ENCODE peak calls at places on chromosome 1, in eight cellular contexts. Q is Calu3, W is H9, K is BJ, P is GM12865, H is transverse colon, Y is neural progenitor cell, N is heart left ventricle. X is an unnamed sample.

GRCh38 chr1:226405411-226405988 is 2.4 kb downstream of the PARP1 start:
- DNase-seq in N (no peak), Q (no peak), Y (peak), W (peak), H (no peak), K (no peak), P (peak), X (no peak)

GRCh38 chr1:53134961-53135734 is 7.3 kb downstream of the SLC1A7 start:
- DNase-seq in K (no peak), H (peak), P (no peak), W (no peak), N (no peak), Y (no peak), Q (no peak), X (no peak)

GRCh38 chr1:76074321-76075187 is at the start of gene ST6GALNAC3:
- DNase-seq in Y (peak), Q (peak), H (peak), W (peak), N (peak), P (peak), K (no peak), X (peak)

GRCh38 chr1:29249170-29249691 is 12.9 kb downstream of the PTPRU start:
- DNase-seq in Q (peak), W (peak), P (no peak), H (no peak), N (no peak), K (no peak), Y (peak), X (peak)

GRCh38 chr1:156489166-156489934 is 11.2 kb downstream of the MEF2D start:
- DNase-seq in W (peak), K (no peak), Y (peak), P (peak), Q (no peak), H (no peak), N (peak), X (peak)

GRCh38 chr1:245566952-245567351 is 412.2 kb downstream of the KIF26B start:
- DNase-seq in Q (no peak), Y (no peak), P (no peak), N (no peak), W (no peak), K (peak), H (no peak), X (peak)

GRCh38 chr1:228156941-228157351 is 7.2 kb downstream of the GJC2 start:
- DNase-seq in Q (no peak), K (no peak), Y (no peak), H (no peak), N (no peak), W (no peak), P (no peak), X (no peak)

GRCh38 chr1:208177656-208178055 is 66.5 kb downstream of the PLXNA2 start:
- DNase-seq in N (no peak), Q (no peak), W (peak), P (no peak), Y (no peak), H (peak), K (no peak), X (no peak)

GRCh38 chr1:205676002-205676401 is 4.3 kb downstream of the SLC45A3 start:
- DNase-seq in H (peak), W (no peak), P (no peak), Y (no peak), N (no peak), K (no peak), Q (no peak), X (no peak)

GRCh38 chr1:175514309-175515001 is 228.9 kb downstream of the TNR start:
- DNase-seq in Y (no peak), K (no peak), W (no peak), H (no peak), P (peak), Q (no peak), N (peak), X (peak)

GRCh38 chr1:162081316-162081715 is 11.8 kb downstream of the NOS1AP start:
- DNase-seq in W (no peak), Q (no peak), K (no peak), H (no peak), N (no peak), Y (no peak), P (no peak), X (no peak)

GRCh38 chr1:206905295-206906164 is 8.3 kb downstream of the IL24 start:
- DNase-seq in W (no peak), H (no peak), N (no peak), P (peak), Q (no peak), K (peak), Y (no peak), X (no peak)

GRCh38 chr1:75233302-75233929 is 99.2 kb downstream of the LHX8 start:
- DNase-seq in Y (peak), P (peak), Q (peak), K (no peak), N (no peak), H (no peak), W (no peak), X (no peak)

GRCh38 chr1:78691995-78692747 is 42.5 kb downstream of the IFI44 start:
- DNase-seq in W (no peak), Q (no peak), H (no peak), Y (no peak), N (no peak), P (no peak), K (no peak), X (no peak)

GRCh38 chr1:54052470-54052933 is 502 bp downstream of the TMEM59 start:
- DNase-seq in N (peak), K (no peak), Q (peak), W (peak), Y (peak), H (peak), P (peak), X (peak)

GRCh38 chr1:173422456-173422976 is 54.6 kb upstream of the PRDX6 start:
- DNase-seq in W (no peak), N (no peak), Q (no peak), H (no peak), Y (no peak), P (peak), K (no peak), X (no peak)

GRCh38 chr1:22729921-22730320 is 19.3 kb downstream of the EPHB2 start:
- DNase-seq in Q (no peak), K (no peak), W (no peak), H (no peak), N (no peak), P (no peak), Y (no peak), X (no peak)

GRCh38 chr1:107739651-107740050 is 225.3 kb downstream of the VAV3 start:
- DNase-seq in H (no peak), N (no peak), P (no peak), Q (no peak), K (no peak), W (no peak), Y (no peak), X (no peak)

GRCh38 chr1:231853588-231854207 is 227.1 kb downstream of the DISC1 start:
- DNase-seq in Y (no peak), N (no peak), Q (no peak), K (no peak), P (no peak), H (no peak), W (no peak), X (no peak)

GRCh38 chr1:15937706-15938168 is 38.2 kb downstream of the ZBTB17 start:
- DNase-seq in P (no peak), H (no peak), Q (no peak), N (no peak), K (no peak), W (no peak), Y (no peak), X (no peak)

GRCh38 chr1:244919320-244920282 is 55.3 kb upstream of the HNRNPU start:
- DNase-seq in P (peak), K (no peak), Q (no peak), Y (no peak), H (no peak), N (no peak), W (no peak), X (no peak)

GRCh38 chr1:42137766-42138165 is 15.4 kb upstream of the GUCA2B start:
- DNase-seq in Q (no peak), K (no peak), P (no peak), N (no peak), Y (no peak), W (no peak), H (no peak), X (no peak)

GRCh38 chr1:185695299-185695698 is 38.9 kb upstream of the HMCN1 start:
- DNase-seq in H (no peak), N (no peak), W (no peak), K (no peak), Y (no peak), Q (no peak), P (no peak), X (no peak)

GRCh38 chr1:89943846-89944781 is 50.8 kb upstream of the ZNF326 start:
- DNase-seq in H (no peak), K (no peak), P (no peak), N (no peak), Y (no peak), Q (no peak), W (no peak), X (no peak)

GRCh38 chr1:85850238-85850637 is 142.0 kb upstream of the ZNHIT6 start:
- DNase-seq in Q (peak), W (no peak), N (no peak), H (no peak), P (peak), K (peak), Y (no peak), X (no peak)

GRCh38 chr1:187513190-187513589 is 684.4 kb downstream of the PLA2G4A start:
- DNase-seq in Q (no peak), N (no peak), H (no peak), P (peak), W (no peak), K (no peak), Y (no peak), X (no peak)

GRCh38 chr1:173478099-173478555 is 992 bp downstream of the PRDX6 start:
- DNase-seq in Y (peak), Q (peak), W (no peak), P (no peak), N (peak), H (peak), K (no peak), X (peak)

GRCh38 chr1:29984544-29985375 is 738.6 kb downstream of the MATN1 start:
- DNase-seq in H (peak), K (no peak), N (no peak), P (no peak), Q (peak), W (no peak), Y (peak), X (no peak)

GRCh38 chr1:76269175-76269574 is 194.6 kb downstream of the ST6GALNAC3 start:
- DNase-seq in Y (peak), W (no peak), K (no peak), Q (no peak), N (no peak), P (no peak), H (no peak), X (no peak)

GRCh38 chr1:167510880-167511279 is 7.4 kb downstream of the CD247 start:
- DNase-seq in K (no peak), W (no peak), Y (no peak), H (no peak), Q (no peak), N (no peak), P (no peak), X (no peak)
- TF ChIP-seq CTCF in K (no peak), W (no peak), Y (no peak), H (no peak), Q (no peak), N (no peak), P (no peak), X (no peak)

GRCh38 chr1:8764301-8764937 is 53.0 kb downstream of the RERE start:
- DNase-seq in P (peak), K (no peak), N (no peak), Q (no peak), W (no peak), Y (no peak), H (no peak), X (no peak)

GRCh38 chr1:8765253-8765652 is 52.2 kb downstream of the RERE start:
- DNase-seq in Q (no peak), W (no peak), Y (no peak), K (no peak), H (peak), N (no peak), P (no peak), X (no peak)

GRCh38 chr1:8767006-8767405 is 50.4 kb downstream of the RERE start:
- DNase-seq in N (no peak), Q (no peak), K (no peak), Y (no peak), H (no peak), P (no peak), W (no peak), X (no peak)

DNA sequence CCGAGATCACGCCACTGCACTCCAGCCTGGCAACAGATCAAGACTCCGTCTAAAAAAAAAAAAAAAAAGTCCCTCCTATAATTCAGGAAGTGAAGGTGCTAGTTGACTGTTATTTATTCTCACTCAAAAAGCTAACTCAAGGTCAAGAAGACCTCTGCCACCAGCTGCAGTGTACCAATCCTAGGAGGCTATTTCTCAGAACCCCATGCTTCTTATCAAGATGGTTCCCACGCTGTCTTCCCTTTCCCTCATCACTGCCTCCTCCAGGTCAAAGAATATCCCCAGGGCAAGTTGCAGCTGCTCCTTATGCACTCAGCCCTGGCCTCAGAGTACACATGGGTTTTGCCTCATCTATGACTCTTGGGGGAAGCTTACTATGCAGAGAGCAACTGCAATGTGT is 53.6 kb downstream of the RERE start:
- DNase-seq in Q (no peak), W (peak), P (peak), N (peak), H (no peak), Y (peak), K (no peak), X (no peak)
- TF ChIP-seq CTCF in Q (no peak), W (peak), P (no peak), N (no peak), H (no peak), Y (no peak), K (no peak), X (no peak)

DNA sequence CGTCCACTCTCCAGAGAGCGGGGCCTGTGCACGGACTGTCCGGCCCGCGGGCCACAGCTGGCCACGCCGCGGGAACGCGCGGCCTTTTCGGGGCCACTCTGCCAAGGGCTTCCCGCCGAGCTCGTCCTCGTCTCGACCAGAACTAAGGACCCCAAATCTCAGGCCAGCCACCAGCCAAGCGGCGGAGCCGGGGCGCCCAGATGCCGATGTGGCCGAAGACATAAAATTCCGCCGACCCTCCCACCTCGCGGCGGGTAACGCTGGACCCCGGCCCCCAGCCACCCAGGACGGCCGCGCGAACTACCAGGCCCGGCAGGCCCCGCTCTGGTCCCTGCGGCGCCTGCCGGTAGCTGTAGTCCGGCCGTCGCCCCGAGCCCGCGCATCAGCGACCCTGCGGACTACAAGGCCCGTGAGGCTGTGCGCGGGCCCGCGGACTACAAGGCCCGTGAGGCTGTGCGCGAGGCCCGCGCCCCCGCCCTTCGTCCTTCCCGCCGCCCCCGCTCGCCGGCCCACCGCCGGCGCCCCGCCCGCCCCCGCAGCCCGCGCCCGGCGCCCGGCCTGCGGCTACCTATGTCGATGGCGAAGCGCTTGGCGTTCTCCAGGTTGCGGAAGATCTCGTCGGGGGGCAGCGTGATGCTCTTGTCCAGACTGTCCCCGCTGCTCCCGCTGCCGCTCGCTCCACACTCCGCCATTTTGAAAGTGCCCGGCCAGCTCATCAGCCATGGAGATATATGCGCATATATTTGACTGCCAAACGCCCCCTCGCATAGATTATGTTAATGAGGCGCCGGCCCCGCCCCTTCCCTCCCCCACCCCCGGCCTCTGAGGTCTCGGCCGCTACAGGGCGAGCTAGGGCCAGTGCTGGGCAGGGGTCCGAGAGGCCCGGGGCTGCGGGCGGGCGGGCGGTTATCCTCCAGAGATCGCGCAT is at the start of gene PANK4:
- DNase-seq in W (peak), P (peak), Y (peak), K (no peak), N (peak), H (peak), Q (peak), X (peak)
- TF ChIP-seq CTCF in W (no peak), P (no peak), Y (no peak), K (peak), N (no peak), H (no peak), Q (no peak), X (no peak)

GRCh38 chr1:71587961-71588360 is 507.1 kb upstream of the ZRANB2 start:
- DNase-seq in Y (peak), K (peak), W (no peak), P (peak), H (no peak), Q (no peak), N (no peak), X (no peak)
- TF ChIP-seq CTCF in Y (peak), K (peak), W (peak), P (no peak), H (peak), Q (no peak), N (peak), X (no peak)

GRCh38 chr1:32201011-32201855 is 838 bp downstream of the CCDC28B start:
- DNase-seq in K (no peak), H (peak), Y (peak), N (peak), Q (peak), P (peak), W (peak), X (peak)
- TF ChIP-seq CTCF in K (peak), H (no peak), Y (peak), N (no peak), Q (no peak), P (no peak), W (no peak), X (no peak)

GRCh38 chr1:38817267-38817957 is 42.2 kb downstream of the RRAGC start:
- DNase-seq in W (no peak), Q (no peak), H (no peak), P (no peak), N (no peak), Y (no peak), K (no peak), X (no peak)

GRCh38 chr1:38817958-38818705 is 41.4 kb downstream of the RRAGC start:
- DNase-seq in W (peak), H (peak), Y (peak), Q (peak), P (peak), N (no peak), K (no peak), X (peak)

GRCh38 chr1:38820860-38821259 is 38.7 kb downstream of the RRAGC start:
- DNase-seq in Y (no peak), K (no peak), N (no peak), P (no peak), H (no peak), Q (no peak), W (no peak), X (no peak)

GRCh38 chr1:38819516-38819915 is 40.1 kb downstream of the RRAGC start:
- DNase-seq in Y (no peak), N (no peak), Q (no peak), K (no peak), H (no peak), W (no peak), P (no peak), X (no peak)

DNA sequence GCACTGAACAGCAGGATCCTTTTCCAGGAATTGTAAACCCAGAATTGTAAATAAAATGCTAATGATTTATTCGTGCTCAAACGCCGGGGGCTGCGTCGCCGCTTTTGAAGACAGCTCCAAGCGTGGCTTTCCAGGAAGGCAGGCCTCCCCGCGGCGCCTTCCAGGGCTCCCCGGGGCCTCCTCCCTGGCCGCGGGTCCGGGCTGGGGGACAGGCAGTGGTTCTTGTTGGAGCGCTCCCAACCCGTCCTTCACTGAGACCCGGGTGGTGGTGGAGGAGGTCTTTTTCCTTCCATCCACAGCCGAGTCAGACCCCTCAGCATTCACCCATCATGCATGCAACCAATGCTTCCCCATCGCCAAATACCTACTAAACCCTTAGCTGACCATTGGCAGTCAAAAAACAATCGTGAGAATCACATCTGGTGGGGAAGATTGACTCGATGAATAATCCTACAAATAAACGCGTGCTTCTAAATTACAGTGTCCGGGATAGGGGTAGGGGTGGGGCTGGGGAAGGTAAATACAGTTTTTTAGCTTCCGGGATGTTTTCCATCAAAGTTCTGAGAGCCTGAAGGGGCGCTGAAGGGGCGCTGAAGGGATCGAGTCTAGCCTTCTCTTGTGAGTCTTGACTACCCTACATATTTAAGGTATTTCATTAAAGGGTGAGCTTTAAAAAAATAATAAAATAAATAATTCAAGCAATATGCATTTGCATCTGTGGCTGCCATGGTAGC is 40.7 kb downstream of the RRAGC start:
- DNase-seq in W (peak), K (no peak), Y (no peak), Q (no peak), P (no peak), H (no peak), N (no peak), X (no peak)
- TF ChIP-seq CTCF in W (peak), K (no peak), Y (peak), Q (no peak), P (no peak), H (no peak), N (no peak), X (no peak)

DNA sequence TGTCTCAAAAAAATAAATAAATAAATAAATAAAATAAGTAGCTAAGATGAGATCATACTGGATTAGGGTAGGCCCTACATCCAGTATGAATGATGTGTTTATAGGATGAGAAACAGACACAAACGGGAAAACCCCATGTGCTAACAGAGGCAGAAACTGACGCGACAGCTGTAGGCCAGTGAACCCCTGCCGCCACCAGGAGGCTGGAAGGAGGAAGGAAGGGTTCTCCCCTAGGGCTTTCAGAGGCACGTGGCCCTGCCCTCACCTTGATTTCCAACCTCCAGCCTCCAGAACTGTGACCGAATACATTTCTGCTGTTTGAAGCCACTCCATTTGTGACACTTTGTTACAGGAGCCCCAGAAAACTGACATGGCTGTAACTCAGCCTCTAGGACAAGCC is 38.5 kb downstream of the CHD5 start:
- DNase-seq in K (no peak), Q (peak), Y (peak), P (peak), H (no peak), N (no peak), W (peak), X (no peak)
- TF ChIP-seq CTCF in K (peak), Q (no peak), Y (peak), P (peak), H (no peak), N (no peak), W (peak), X (peak)